ENCODE peak calls at places on chromosomes 5 and 9, in ten cellular contexts. X, K, T, S, H, C, E, N, O and A are unnamed samples.

GRCh38 chr5:140372971-140373487 is 13.0 kb downstream of the SLC4A9 start:
- DNase-seq in X (peak; percentile 42), K (no peak), T (peak; percentile 68), S (peak; percentile 65), H (peak; percentile 20), C (peak; percentile 25), E (peak; percentile 39), N (peak; percentile 93), O (peak; percentile 64), A (peak; percentile 89)

GRCh38 chr5:148759101-148759500 is 67.3 kb upstream of the ADRB2 start:
- DNase-seq in X (no peak), K (no peak), T (no peak), S (no peak), H (no peak), C (no peak), E (no peak), N (no peak), O (no peak), A (no peak)

GRCh38 chr9:3856592-3856991 is 330.8 kb upstream of the RFX3 start:
- DNase-seq in X (no peak), K (no peak), T (no peak), S (no peak), H (no peak), C (no peak), E (no peak), N (no peak), O (no peak), A (peak; percentile 57)

GRCh38 chr9:401223-401622 is 186.6 kb downstream of the DOCK8 start:
- DNase-seq in X (no peak), K (no peak), T (no peak), S (no peak), H (no peak), C (no peak), E (no peak), N (no peak), O (no peak), A (no peak)

GRCh38 chr5:59863777-59864176 is 29.7 kb downstream of the PDE4D start:
- DNase-seq in X (no peak), K (no peak), T (no peak), S (no peak), H (no peak), C (no peak), E (no peak), N (peak; percentile 80), O (no peak), A (no peak)

GRCh38 chr9:82810902-82811301 is 252.0 kb downstream of the RASEF start:
- DNase-seq in X (no peak), K (no peak), T (no peak), S (no peak), H (no peak), C (no peak), E (no peak), N (no peak), O (no peak), A (peak; percentile 17)

GRCh38 chr5:109830955-109831502 is 141.3 kb downstream of the MAN2A1 start:
- DNase-seq in X (no peak), K (no peak), T (no peak), S (no peak), H (no peak), C (no peak), E (no peak), N (no peak), O (no peak), A (peak; percentile 38)

GRCh38 chr9:89508951-89509607 is 11.2 kb upstream of the SEMA4D start:
- DNase-seq in X (no peak), K (no peak), T (no peak), S (no peak), H (no peak), C (no peak), E (no peak), N (no peak), O (no peak), A (no peak)

GRCh38 chr5:76290321-76290757 is 112.7 kb upstream of the IQGAP2 start:
- DNase-seq in X (no peak), K (no peak), T (peak; percentile 63), S (no peak), H (no peak), C (no peak), E (no peak), N (no peak), O (no peak), A (no peak)

GRCh38 chr9:130927995-130928900 is 10.8 kb downstream of the FIBCD1 start:
- DNase-seq in X (no peak), K (no peak), T (peak; percentile 91), S (no peak), H (no peak), C (no peak), E (peak; percentile 55), N (no peak), O (peak; percentile 67), A (peak; percentile 86)

GRCh38 chr5:87195104-87195581 is 72.5 kb upstream of the RASA1 start:
- DNase-seq in X (no peak), K (no peak), T (no peak), S (no peak), H (no peak), C (no peak), E (no peak), N (no peak), O (no peak), A (no peak)

GRCh38 chr5:76125888-76126287 is 42.7 kb downstream of the SV2C start:
- DNase-seq in X (no peak), K (no peak), T (no peak), S (no peak), H (no peak), C (no peak), E (no peak), N (no peak), O (no peak), A (no peak)

GRCh38 chr5:1174122-1174936 is 27.1 kb upstream of the SLC6A19 start:
- DNase-seq in X (peak; percentile 29), K (no peak), T (peak; percentile 76), S (peak; percentile 78), H (peak; percentile 34), C (no peak), E (peak; percentile 38), N (peak; percentile 93), O (peak; percentile 68), A (peak; percentile 72)

GRCh38 chr9:108257387-108257786 is 598.4 kb downstream of the ACTL7B start:
- DNase-seq in X (no peak), K (no peak), T (no peak), S (no peak), H (no peak), C (no peak), E (no peak), N (no peak), O (no peak), A (no peak)

GRCh38 chr9:120303519-120303918 is 276.4 kb downstream of the CDK5RAP2 start:
- DNase-seq in X (no peak), K (no peak), T (no peak), S (no peak), H (no peak), C (no peak), E (no peak), N (no peak), O (no peak), A (no peak)

GRCh38 chr5:175895701-175896102 is 24.3 kb downstream of the CPLX2 start:
- DNase-seq in X (no peak), K (peak; percentile 65), T (no peak), S (peak; percentile 63), H (no peak), C (peak; percentile 87), E (no peak), N (peak; percentile 42), O (no peak), A (no peak)

GRCh38 chr5:12772276-12772675 is 868.0 kb upstream of the CTNND2 start:
- DNase-seq in X (no peak), K (no peak), T (no peak), S (no peak), H (no peak), C (no peak), E (no peak), N (no peak), O (no peak), A (no peak)